ENCODE peak calls at places on chromosomes 5 and 9, in eight cellular contexts. B is astrocyte; W is fibroblast of lung; C is left ventricle myocardium inferior; L is CD8-positive, alpha-beta T cell; H is PC-3; V is brain microvascular endothelial cell; Z is HepG2. A is an unnamed sample. For H3K27me3, the result is how much of the 10 kb centered on the place peaks cover.

GRCh38 chr5:13307480-13307879 is 637.0 kb downstream of the DNAH5 start:
- DNase-seq in L (no peak), H (no peak), W (no peak), Z (no peak), C (no peak), V (no peak), B (no peak), A (no peak)

GRCh38 chr9:135609366-135609955 is 29.9 kb downstream of the GLT6D1 start:
- DNase-seq in L (peak), C (no peak), W (no peak), V (no peak), H (no peak), B (no peak), Z (no peak), A (no peak)

GRCh38 chr5:31757813-31758212 is 118.9 kb downstream of the PDZD2 start:
- DNase-seq in H (no peak), W (no peak), Z (no peak), C (no peak), V (no peak), B (no peak), L (no peak), A (no peak)

GRCh38 chr5:42718591-42718990 is 38.0 kb upstream of the CCDC152 start:
- DNase-seq in W (peak), V (peak), B (peak), L (no peak), H (peak), C (no peak), Z (no peak), A (no peak)

GRCh38 chr5:388266-389196 is 54.4 kb upstream of the EXOC3 start:
- DNase-seq in B (no peak), W (no peak), V (no peak), C (no peak), Z (no peak), L (peak), H (no peak), A (no peak)

GRCh38 chr9:22446950-22447606 is 454 bp downstream of the DMRTA1 start:
- DNase-seq in H (peak), C (peak), Z (no peak), V (peak), B (peak), W (peak), L (peak), A (no peak)

GRCh38 chr9:7237473-7238243 is 479.9 kb downstream of the KDM4C start:
- DNase-seq in L (no peak), B (peak), Z (no peak), H (no peak), C (no peak), V (peak), W (peak), A (no peak)

GRCh38 chr9:78707481-78707977 is 410.6 kb downstream of the PSAT1 start:
- DNase-seq in Z (no peak), C (no peak), W (peak), B (peak), H (peak), V (no peak), L (no peak), A (peak)

GRCh38 chr5:69502375-69503143 is 10.0 kb downstream of the OCLN start:
- DNase-seq in B (peak), C (no peak), V (peak), W (peak), L (no peak), H (peak), Z (peak), A (peak)

GRCh38 chr5:15604986-15605385 is 105.0 kb downstream of the FBXL7 start:
- DNase-seq in B (peak), L (no peak), H (no peak), W (peak), V (peak), Z (no peak), C (no peak), A (no peak)

GRCh38 chr5:1251678-1252580 is 26.7 kb downstream of the SLC6A18 start:
- DNase-seq in Z (no peak), C (no peak), H (no peak), L (no peak), V (no peak), W (no peak), B (no peak), A (no peak)

GRCh38 chr5:180289966-180290365 is 1.9 kb downstream of the MAPK9 start:
- DNase-seq in V (no peak), H (no peak), C (no peak), W (no peak), B (no peak), Z (no peak), L (no peak), A (no peak)

GRCh38 chr5:180287868-180288267 is 4.0 kb downstream of the MAPK9 start:
- DNase-seq in Z (peak), B (no peak), C (no peak), V (no peak), H (no peak), W (no peak), L (no peak), A (no peak)

GRCh38 chr5:180291234-180291940 is 496 bp downstream of the MAPK9 start:
- DNase-seq in V (no peak), H (no peak), L (no peak), W (no peak), C (no peak), B (no peak), Z (no peak), A (no peak)

GRCh38 chr5:180290568-180291233 is 1.2 kb downstream of the MAPK9 start:
- DNase-seq in B (no peak), W (no peak), L (no peak), Z (no peak), H (no peak), V (no peak), C (no peak), A (no peak)

DNA sequence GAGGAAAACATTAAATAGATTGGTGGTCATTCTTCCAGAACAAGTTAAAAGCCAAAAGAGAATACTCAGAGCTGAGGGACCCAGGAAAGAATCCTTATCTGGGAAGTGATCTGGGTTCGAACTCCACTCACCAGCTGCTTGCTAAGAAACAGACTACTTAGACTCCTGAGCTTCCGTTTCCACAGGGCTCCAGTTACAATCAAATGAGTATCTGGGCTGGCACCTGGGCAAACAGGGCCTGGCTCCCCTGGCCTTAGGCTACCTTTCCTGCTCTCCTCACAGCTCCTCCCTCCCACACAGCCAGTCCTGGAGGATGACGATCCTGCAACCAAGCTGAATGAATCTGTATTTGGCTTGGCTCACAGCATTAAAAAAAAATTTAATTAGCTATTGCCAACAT is 2.5 kb downstream of the MAPK9 start:
- DNase-seq in L (no peak), V (no peak), B (no peak), H (peak), Z (no peak), W (no peak), C (no peak), A (no peak)
- H3K27ac ChIP-seq in L (no peak), V (no peak), B (no peak), H (peak), Z (no peak), W (no peak), C (no peak), A (no peak)

GRCh38 chr9:129285382-129285781 is 107.3 kb upstream of the IER5L start:
- DNase-seq in W (no peak), B (no peak), H (no peak), Z (no peak), C (no peak), L (no peak), V (no peak), A (no peak)
- H3K27me3 ChIP-seq in W (under half), B (under half), H (under half), Z (under half), C (under half), L (under half), V (under half), A (under half)

GRCh38 chr5:35960328-35960727 is 21.9 kb upstream of the CAPSL start:
- DNase-seq in V (no peak), B (no peak), C (no peak), L (no peak), W (no peak), Z (no peak), H (no peak), A (no peak)

GRCh38 chr5:35963381-35963843 is 25.0 kb upstream of the CAPSL start:
- DNase-seq in L (no peak), B (no peak), H (peak), V (peak), C (no peak), Z (no peak), W (no peak), A (no peak)
- TF ChIP-seq CTCF in L (no peak), B (peak), H (peak), V (peak), C (no peak), Z (peak), W (peak), A (peak)

DNA sequence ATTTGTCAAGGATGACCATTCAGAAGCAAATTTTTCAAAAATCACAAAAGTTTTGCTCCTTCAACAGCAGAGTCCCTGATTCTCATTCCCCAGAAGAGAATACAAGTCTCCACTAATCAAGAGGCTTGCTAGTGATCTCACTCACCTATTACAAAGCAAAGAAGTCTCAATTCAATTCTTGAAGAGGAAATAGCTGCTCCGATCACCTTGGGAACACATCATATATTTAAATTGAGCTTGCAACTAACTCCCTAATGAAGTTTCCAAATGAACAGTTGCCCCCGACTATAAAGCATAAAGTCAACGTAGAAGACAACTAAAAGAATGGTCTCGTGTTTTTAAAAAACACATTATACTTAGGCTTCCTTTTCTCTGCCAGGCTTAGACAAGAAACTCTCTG is 1.6 kb downstream of the LIFR start:
- DNase-seq in V (no peak), B (no peak), Z (no peak), C (no peak), L (no peak), H (no peak), W (no peak), A (no peak)
- H3K27ac ChIP-seq in V (no peak), B (no peak), Z (no peak), C (peak), L (no peak), H (no peak), W (no peak), A (no peak)

GRCh38 chr9:132828201-132828770 is 49.8 kb downstream of the AK8 start:
- DNase-seq in B (no peak), Z (no peak), H (no peak), C (no peak), L (no peak), V (no peak), W (no peak), A (no peak)
- H3K27me3 ChIP-seq in B (under half), Z (under half), H (under half), C (under half), L (under half), V (under half), W (under half), A (under half)